ENCODE peak calls at places on chromosomes 16 and 17, in ten cellular contexts. One of them, this sample, is unnamed.

GRCh38 chr16:30482366-30482765 is 9.8 kb downstream of the ITGAL start:
- DNase-seq in GM13977: no peak
- DNase-seq in sciatic nerve: no peak
- DNase-seq in iPS DF 6.9: no peak
- DNase-seq in anterior cingulate cortex: no peak
- DNase-seq in CD4-positive, alpha-beta memory T cell: peak
- DNase-seq in kidney glomerular epithelial cell: no peak
- DNase-seq in ovary: no peak
- DNase-seq in Panc1: no peak
- DNase-seq in posterior vena cava: no peak
- DNase-seq in this sample: no peak

GRCh38 chr16:11586856-11587642 is at the start of gene LITAF:
- DNase-seq in GM13977: peak
- DNase-seq in sciatic nerve: peak
- DNase-seq in iPS DF 6.9: no peak
- DNase-seq in anterior cingulate cortex: no peak
- DNase-seq in CD4-positive, alpha-beta memory T cell: peak
- DNase-seq in kidney glomerular epithelial cell: no peak
- DNase-seq in ovary: peak
- DNase-seq in Panc1: no peak
- DNase-seq in posterior vena cava: peak
- DNase-seq in this sample: no peak

GRCh38 chr17:69084911-69085310 is 24.2 kb upstream of the ABCA9 start:
- DNase-seq in GM13977: no peak
- DNase-seq in sciatic nerve: no peak
- DNase-seq in iPS DF 6.9: peak
- DNase-seq in anterior cingulate cortex: no peak
- DNase-seq in CD4-positive, alpha-beta memory T cell: no peak
- DNase-seq in kidney glomerular epithelial cell: no peak
- DNase-seq in ovary: no peak
- DNase-seq in Panc1: no peak
- DNase-seq in posterior vena cava: no peak
- DNase-seq in this sample: no peak

GRCh38 chr17:17235212-17236174 is 1.5 kb downstream of the FLCN start:
- DNase-seq in GM13977: no peak
- DNase-seq in sciatic nerve: no peak
- DNase-seq in iPS DF 6.9: no peak
- DNase-seq in anterior cingulate cortex: no peak
- DNase-seq in CD4-positive, alpha-beta memory T cell: no peak
- DNase-seq in kidney glomerular epithelial cell: peak
- DNase-seq in ovary: no peak
- DNase-seq in Panc1: no peak
- DNase-seq in posterior vena cava: peak
- DNase-seq in this sample: no peak

GRCh38 chr17:2363318-2363717 is 26.0 kb downstream of the SGSM2 start:
- DNase-seq in GM13977: no peak
- DNase-seq in sciatic nerve: no peak
- DNase-seq in iPS DF 6.9: no peak
- DNase-seq in anterior cingulate cortex: no peak
- DNase-seq in CD4-positive, alpha-beta memory T cell: no peak
- DNase-seq in kidney glomerular epithelial cell: no peak
- DNase-seq in ovary: no peak
- DNase-seq in Panc1: no peak
- DNase-seq in posterior vena cava: peak
- DNase-seq in this sample: no peak

GRCh38 chr17:81512984-81513668 is 527 bp upstream of the ACTG1 start:
- DNase-seq in GM13977: peak
- DNase-seq in sciatic nerve: peak
- DNase-seq in iPS DF 6.9: no peak
- DNase-seq in anterior cingulate cortex: peak
- DNase-seq in CD4-positive, alpha-beta memory T cell: peak
- DNase-seq in kidney glomerular epithelial cell: no peak
- DNase-seq in ovary: peak
- DNase-seq in Panc1: no peak
- DNase-seq in posterior vena cava: peak
- DNase-seq in this sample: no peak

GRCh38 chr17:34979650-34980352 is 511 bp upstream of the LIG3 start:
- DNase-seq in GM13977: no peak
- DNase-seq in sciatic nerve: no peak
- DNase-seq in iPS DF 6.9: no peak
- DNase-seq in anterior cingulate cortex: no peak
- DNase-seq in CD4-positive, alpha-beta memory T cell: no peak
- DNase-seq in kidney glomerular epithelial cell: no peak
- DNase-seq in ovary: no peak
- DNase-seq in Panc1: no peak
- DNase-seq in posterior vena cava: no peak
- DNase-seq in this sample: no peak

GRCh38 chr17:45087496-45087975 is 26.4 kb downstream of the NMT1 start:
- DNase-seq in GM13977: no peak
- DNase-seq in sciatic nerve: no peak
- DNase-seq in iPS DF 6.9: no peak
- DNase-seq in anterior cingulate cortex: no peak
- DNase-seq in CD4-positive, alpha-beta memory T cell: no peak
- DNase-seq in kidney glomerular epithelial cell: no peak
- DNase-seq in ovary: no peak
- DNase-seq in Panc1: no peak
- DNase-seq in posterior vena cava: peak
- DNase-seq in this sample: no peak

GRCh38 chr16:20225334-20225733 is 102.0 kb downstream of the GP2 start:
- DNase-seq in GM13977: no peak
- DNase-seq in sciatic nerve: no peak
- DNase-seq in iPS DF 6.9: no peak
- DNase-seq in anterior cingulate cortex: no peak
- DNase-seq in CD4-positive, alpha-beta memory T cell: no peak
- DNase-seq in kidney glomerular epithelial cell: no peak
- DNase-seq in ovary: no peak
- DNase-seq in Panc1: no peak
- DNase-seq in posterior vena cava: no peak
- DNase-seq in this sample: no peak

GRCh38 chr17:38667099-38667786 is 7.5 kb downstream of the EPOP start:
- DNase-seq in GM13977: peak
- DNase-seq in sciatic nerve: peak
- DNase-seq in iPS DF 6.9: peak
- DNase-seq in anterior cingulate cortex: peak
- DNase-seq in CD4-positive, alpha-beta memory T cell: peak
- DNase-seq in kidney glomerular epithelial cell: peak
- DNase-seq in ovary: peak
- DNase-seq in Panc1: peak
- DNase-seq in posterior vena cava: peak
- DNase-seq in this sample: no peak

GRCh38 chr17:69743091-69743490 is 328.6 kb downstream of the MAP2K6 start:
- DNase-seq in GM13977: no peak
- DNase-seq in sciatic nerve: no peak
- DNase-seq in iPS DF 6.9: no peak
- DNase-seq in anterior cingulate cortex: no peak
- DNase-seq in CD4-positive, alpha-beta memory T cell: no peak
- DNase-seq in kidney glomerular epithelial cell: no peak
- DNase-seq in ovary: no peak
- DNase-seq in Panc1: no peak
- DNase-seq in posterior vena cava: no peak
- DNase-seq in this sample: no peak

GRCh38 chr16:80518436-80518835 is 22.4 kb upstream of the DYNLRB2 start:
- DNase-seq in GM13977: no peak
- DNase-seq in sciatic nerve: no peak
- DNase-seq in iPS DF 6.9: no peak
- DNase-seq in anterior cingulate cortex: no peak
- DNase-seq in CD4-positive, alpha-beta memory T cell: peak
- DNase-seq in kidney glomerular epithelial cell: peak
- DNase-seq in ovary: no peak
- DNase-seq in Panc1: no peak
- DNase-seq in posterior vena cava: no peak
- DNase-seq in this sample: no peak

GRCh38 chr16:1125471-1125870 is 27.4 kb upstream of the CACNA1H start:
- DNase-seq in GM13977: no peak
- DNase-seq in sciatic nerve: no peak
- DNase-seq in iPS DF 6.9: no peak
- DNase-seq in anterior cingulate cortex: peak
- DNase-seq in CD4-positive, alpha-beta memory T cell: peak
- DNase-seq in kidney glomerular epithelial cell: no peak
- DNase-seq in ovary: no peak
- DNase-seq in Panc1: no peak
- DNase-seq in posterior vena cava: no peak
- DNase-seq in this sample: no peak

This sample was measured in keratinocyte.